ENCODE peak calls at places on chromosome 1, in four cellular contexts. P is H1, G is H9, A is mesenchymal stem cell. R is an unnamed sample.

GRCh38 chr1:6108937-6109636 is 63.4 kb downstream of the KCNAB2 start:
- DNase-seq in P (peak; percentile 41), G (peak; percentile 72), A (no peak), R (no peak)

GRCh38 chr1:58466618-58467241 is 79.8 kb downstream of the OMA1 start:
- DNase-seq in P (no peak), G (peak; percentile 52), A (no peak), R (no peak)

GRCh38 chr1:39981957-39982356 is 27.0 kb downstream of the MFSD2A start:
- DNase-seq in P (peak; percentile 34), G (peak; percentile 39), A (peak; percentile 70), R (no peak)

GRCh38 chr1:109484519-109484975 is 842 bp downstream of the ATXN7L2 start:
- DNase-seq in P (no peak), G (peak; percentile 66), A (no peak), R (no peak)

GRCh38 chr1:82079607-82080006 is 278.9 kb downstream of the ADGRL2 start:
- DNase-seq in P (no peak), G (no peak), A (no peak), R (no peak)

GRCh38 chr1:83065952-83066727 is 932.8 kb downstream of the TTLL7 start:
- DNase-seq in P (no peak), G (peak; percentile 27), A (peak; percentile 7), R (no peak)

GRCh38 chr1:226646026-226646869 is 92.8 kb downstream of the ITPKB start:
- DNase-seq in P (no peak), G (no peak), A (no peak), R (no peak)

GRCh38 chr1:208979776-208980175 is 603.7 kb upstream of the CAMK1G start:
- DNase-seq in P (no peak), G (no peak), A (no peak), R (no peak)

GRCh38 chr1:220528049-220528678 is at the start of gene MARK1:
- DNase-seq in P (no peak), G (peak; percentile 74), A (peak; percentile 29), R (peak; percentile 58)

GRCh38 chr1:9328681-9329080 is 36.0 kb downstream of the SPSB1 start:
- DNase-seq in P (no peak), G (no peak), A (no peak), R (no peak)

GRCh38 chr1:53294557-53294956 is 33.3 kb downstream of the LRP8 start:
- DNase-seq in P (no peak), G (no peak), A (peak; percentile 48), R (no peak)

GRCh38 chr1:37307907-37308570 is 166.3 kb upstream of the ZC3H12A start:
- DNase-seq in P (no peak), G (no peak), A (no peak), R (no peak)

GRCh38 chr1:5770981-5771765 is 221.1 kb downstream of the NPHP4 start:
- DNase-seq in P (no peak), G (no peak), A (no peak), R (peak; percentile 47)

GRCh38 chr1:106836708-106837107 is 219.8 kb upstream of the PRMT6 start:
- DNase-seq in P (no peak), G (no peak), A (no peak), R (no peak)

GRCh38 chr1:204729516-204729915 is 44.0 kb upstream of the LRRN2 start:
- DNase-seq in P (no peak), G (no peak), A (no peak), R (no peak)

GRCh38 chr1:248786106-248786665 is 30.6 kb upstream of the LYPD8 start:
- DNase-seq in P (no peak), G (no peak), A (no peak), R (no peak)

GRCh38 chr1:107740574-107740973 is 224.4 kb downstream of the VAV3 start:
- DNase-seq in P (no peak), G (no peak), A (peak; percentile 46), R (no peak)

GRCh38 chr1:10980841-10981727 is 31.4 kb upstream of the TARDBP start:
- DNase-seq in P (no peak), G (no peak), A (no peak), R (peak; percentile 71)

GRCh38 chr1:206809504-206810084 is 37.3 kb upstream of the IL10 start:
- DNase-seq in P (no peak), G (no peak), A (peak; percentile 43), R (no peak)

GRCh38 chr1:2840036-2840809 is 38.7 kb upstream of the TTC34 start:
- DNase-seq in P (no peak), G (no peak), A (no peak), R (no peak)

GRCh38 chr1:50929376-50929958 is 30.6 kb downstream of the FAF1 start:
- DNase-seq in P (no peak), G (no peak), A (peak; percentile 56), R (no peak)

GRCh38 chr1:223621312-223621734 is 44.2 kb downstream of the CAPN8 start:
- DNase-seq in P (no peak), G (no peak), A (no peak), R (no peak)

GRCh38 chr1:52518962-52519361 is 33.9 kb downstream of the TUT4 start:
- DNase-seq in P (no peak), G (no peak), A (no peak), R (no peak)

GRCh38 chr1:14524816-14525215 is 73.7 kb upstream of the KAZN start:
- DNase-seq in P (no peak), G (no peak), A (no peak), R (no peak)

GRCh38 chr1:46806196-46807020 is 7.6 kb downstream of the CYP4B1 start:
- DNase-seq in P (no peak), G (no peak), A (no peak), R (no peak)

GRCh38 chr1:50289495-50289894 is 133.7 kb downstream of the DMRTA2 start:
- DNase-seq in P (no peak), G (no peak), A (no peak), R (no peak)

GRCh38 chr1:35563166-35563565 is 5.6 kb downstream of the NCDN start:
- DNase-seq in P (no peak), G (no peak), A (no peak), R (no peak)

GRCh38 chr1:231971397-231972233 is 345.0 kb downstream of the DISC1 start:
- DNase-seq in P (no peak), G (no peak), A (peak; percentile 51), R (no peak)

GRCh38 chr1:44531785-44532566 is 126.9 kb downstream of the RNF220 start:
- DNase-seq in P (no peak), G (no peak), A (peak; percentile 13), R (no peak)

GRCh38 chr1:54965624-54966340 is 14.6 kb upstream of the TMEM61 start:
- DNase-seq in P (no peak), G (no peak), A (peak; percentile 21), R (no peak)

GRCh38 chr1:230327892-230328284 is 98.2 kb downstream of the PGBD5 start:
- DNase-seq in P (no peak), G (peak; percentile 61), A (peak; percentile 42), R (no peak)

GRCh38 chr1:18951818-18952391 is 4.6 kb downstream of the IFFO2 start:
- DNase-seq in P (no peak), G (no peak), A (peak; percentile 81), R (no peak)

GRCh38 chr1:55727010-55727409 is 511.8 kb upstream of the USP24 start:
- DNase-seq in P (no peak), G (no peak), A (no peak), R (no peak)

GRCh38 chr1:218461351-218461750 is 116.2 kb downstream of the TGFB2 start:
- DNase-seq in P (no peak), G (no peak), A (no peak), R (no peak)

GRCh38 chr1:218462116-218462515 is 117.0 kb downstream of the TGFB2 start:
- DNase-seq in P (no peak), G (no peak), A (no peak), R (no peak)

GRCh38 chr1:218459450-218459849 is 114.3 kb downstream of the TGFB2 start:
- DNase-seq in P (no peak), G (no peak), A (no peak), R (no peak)

GRCh38 chr1:218459878-218460277 is 114.7 kb downstream of the TGFB2 start:
- DNase-seq in P (peak; percentile 33), G (peak; percentile 56), A (peak; percentile 80), R (peak; percentile 58)

GRCh38 chr1:218460367-218460766 is 115.2 kb downstream of the TGFB2 start:
- DNase-seq in P (no peak), G (peak; percentile 41), A (peak; percentile 75), R (peak; percentile 23)
- H2BK12ac ChIP-seq in P (peak overlapping the region; percentile 97), G (peak overlapping the region; percentile 99), A (peak overlapping the region; percentile 83), R (no peak overlapping the region)

DNA sequence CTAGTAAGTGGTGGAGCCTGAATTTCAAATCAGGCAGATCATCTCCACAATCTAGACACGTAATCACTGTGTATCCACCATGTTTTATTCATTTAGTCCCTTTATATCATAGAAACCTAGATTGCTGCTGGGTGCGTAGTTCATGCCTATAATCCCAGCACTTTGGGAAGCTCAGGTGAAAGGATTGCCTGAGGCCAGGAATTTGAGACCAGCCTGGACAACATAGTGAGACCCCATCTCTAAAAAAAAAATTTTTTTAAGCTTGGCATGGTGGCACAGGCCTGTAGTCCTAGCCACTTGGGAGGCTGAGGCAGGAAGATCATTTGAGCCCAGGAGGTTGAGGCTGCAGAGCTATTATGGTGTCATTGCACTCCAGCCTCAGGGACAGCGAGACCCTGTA is 10.1 kb downstream of the MED18 start:
- DNase-seq in P (no peak), G (no peak), A (no peak), R (no peak)
- H2BK15ac ChIP-seq in P (no peak overlapping the region), G (no peak overlapping the region), A (no peak overlapping the region), R (no peak overlapping the region)

DNA sequence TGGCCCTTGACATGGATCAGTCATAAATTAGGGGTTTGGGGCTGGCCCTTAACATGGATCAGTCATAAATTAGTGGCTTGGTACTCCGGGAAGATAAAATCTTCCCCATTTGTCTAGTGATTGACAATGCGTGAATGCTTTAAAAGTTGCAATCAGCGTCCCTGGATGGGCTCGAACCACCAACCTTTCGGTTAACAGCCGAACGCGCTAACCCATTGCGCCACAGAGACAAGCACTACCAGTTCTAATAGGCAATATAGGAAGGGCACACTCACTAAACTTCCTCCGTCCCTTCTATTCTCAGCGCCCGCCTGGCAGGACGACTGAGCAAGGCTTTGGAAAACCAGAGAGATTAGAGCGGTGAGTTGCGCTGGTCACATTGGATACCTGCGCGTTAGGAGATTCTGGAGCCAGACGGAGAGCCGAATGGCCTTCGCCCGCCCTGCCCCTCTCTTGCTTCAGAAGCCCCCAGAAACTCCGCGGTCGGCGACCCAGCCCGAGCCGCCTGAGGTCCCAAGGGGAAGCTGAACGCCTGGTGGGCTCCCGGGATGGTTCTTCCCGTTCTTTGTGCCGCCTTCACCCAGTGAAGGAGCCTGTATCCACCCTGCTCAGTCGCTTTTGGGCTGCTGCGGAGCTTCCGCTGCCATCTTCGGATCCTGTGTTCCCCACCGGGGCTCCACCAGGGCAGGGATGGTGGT is 235.9 kb downstream of the FAM72C start:
- DNase-seq in P (peak; percentile 36), G (no peak), A (no peak), R (peak; percentile 46)
- H2BK12ac ChIP-seq in P (no peak overlapping the region), G (no peak overlapping the region), A (no peak overlapping the region), R (no peak overlapping the region)

DNA sequence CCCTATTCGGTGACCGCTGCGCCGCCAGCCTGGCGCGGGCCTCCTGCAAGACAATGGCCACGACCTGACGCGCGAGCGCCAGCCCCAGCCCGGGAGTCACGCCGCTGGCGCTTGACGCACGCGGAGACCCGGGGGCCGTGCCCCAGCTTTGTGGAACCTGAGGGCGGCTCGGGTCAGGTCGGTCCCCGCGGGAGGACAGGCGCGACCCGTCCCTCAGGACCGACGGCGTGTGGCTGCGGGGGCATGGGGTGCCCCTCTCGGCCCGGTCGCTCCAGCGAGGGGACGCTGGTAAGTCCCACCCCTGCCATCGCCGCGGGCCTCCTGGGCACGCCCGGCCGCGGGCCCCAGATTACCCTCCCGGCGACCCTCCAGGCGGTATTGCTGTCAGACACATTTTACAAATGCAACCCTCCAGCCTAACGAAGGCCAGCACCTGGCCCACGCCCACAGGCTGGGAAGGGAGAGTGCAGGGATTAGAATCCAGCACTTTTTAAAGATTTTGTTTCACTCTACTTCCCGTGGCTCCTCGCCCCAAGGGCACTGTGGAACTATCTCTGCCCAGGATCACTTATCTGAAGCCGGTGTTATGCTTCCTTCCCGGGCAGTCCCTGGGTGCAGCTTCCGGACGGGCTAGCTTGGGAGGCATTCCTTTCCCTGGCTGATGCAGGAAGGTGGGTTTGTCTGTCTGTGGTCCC is 35.6 kb downstream of the CCN1 start:
- DNase-seq in P (no peak), G (peak; percentile 32), A (no peak), R (no peak)
- H2BK15ac ChIP-seq in P (no peak overlapping the region), G (no peak overlapping the region), A (no peak overlapping the region), R (no peak overlapping the region)

R was measured in neuronal stem cell.